ENCODE peak calls at places on chromosome X, in eight cellular contexts. One of them, this sample, is unnamed.

GRCh38 chrX:11750051-11750450 is 8.0 kb upstream of the MSL3 start:
- DNase-seq in breast epithelium: no peak
- DNase-seq in suprapubic skin: no peak
- DNase-seq in esophagus muscularis mucosa: no peak
- DNase-seq in Panc1: no peak
- DNase-seq in K562: no peak
- DNase-seq in SK-N-SH: no peak
- DNase-seq in HCT116: no peak
- DNase-seq in this sample: no peak

GRCh38 chrX:123274796-123275195 is 90.7 kb downstream of the GRIA3 start:
- DNase-seq in SK-N-SH: no peak
- DNase-seq in HCT116: no peak
- DNase-seq in K562: no peak
- DNase-seq in suprapubic skin: no peak
- DNase-seq in esophagus muscularis mucosa: no peak
- DNase-seq in Panc1: no peak
- DNase-seq in breast epithelium: no peak
- DNase-seq in this sample: no peak

GRCh38 chrX:102535958-102536357 is 19.4 kb upstream of the TMSB15A start:
- DNase-seq in Panc1: no peak
- DNase-seq in suprapubic skin: no peak
- DNase-seq in esophagus muscularis mucosa: no peak
- DNase-seq in breast epithelium: no peak
- DNase-seq in K562: no peak
- DNase-seq in SK-N-SH: no peak
- DNase-seq in HCT116: no peak
- DNase-seq in this sample: no peak

GRCh38 chrX:68175569-68175968 is 257.7 kb downstream of the OPHN1 start:
- DNase-seq in suprapubic skin: no peak
- DNase-seq in breast epithelium: no peak
- DNase-seq in HCT116: no peak
- DNase-seq in SK-N-SH: no peak
- DNase-seq in Panc1: no peak
- DNase-seq in K562: no peak
- DNase-seq in esophagus muscularis mucosa: no peak
- DNase-seq in this sample: no peak

GRCh38 chrX:9327747-9328145 is 137.1 kb upstream of the TBL1X start:
- DNase-seq in suprapubic skin: no peak
- DNase-seq in breast epithelium: no peak
- DNase-seq in esophagus muscularis mucosa: no peak
- DNase-seq in K562: no peak
- DNase-seq in SK-N-SH: no peak
- DNase-seq in HCT116: no peak
- DNase-seq in Panc1: no peak
- DNase-seq in this sample: no peak

GRCh38 chrX:110851780-110852179 is 56.2 kb upstream of the CHRDL1 start:
- DNase-seq in Panc1: no peak
- DNase-seq in suprapubic skin: no peak
- DNase-seq in SK-N-SH: no peak
- DNase-seq in breast epithelium: no peak
- DNase-seq in esophagus muscularis mucosa: no peak
- DNase-seq in HCT116: no peak
- DNase-seq in K562: peak; percentile 5
- DNase-seq in this sample: no peak

GRCh38 chrX:129665916-129666644 is 11.3 kb upstream of the APLN start:
- DNase-seq in HCT116: peak; percentile 26
- DNase-seq in esophagus muscularis mucosa: no peak
- DNase-seq in Panc1: peak; percentile 66
- DNase-seq in suprapubic skin: no peak
- DNase-seq in breast epithelium: no peak
- DNase-seq in SK-N-SH: no peak
- DNase-seq in K562: no peak
- DNase-seq in this sample: no peak

GRCh38 chrX:50747471-50747900 is 66.5 kb downstream of the SHROOM4 start:
- DNase-seq in HCT116: no peak
- DNase-seq in suprapubic skin: no peak
- DNase-seq in esophagus muscularis mucosa: no peak
- DNase-seq in SK-N-SH: peak; percentile 10
- DNase-seq in breast epithelium: no peak
- DNase-seq in K562: peak; percentile 22
- DNase-seq in Panc1: peak; percentile 15
- DNase-seq in this sample: no peak

GRCh38 chrX:29229802-29230201 is 642.6 kb downstream of the IL1RAPL1 start:
- DNase-seq in suprapubic skin: no peak
- DNase-seq in SK-N-SH: no peak
- DNase-seq in Panc1: no peak
- DNase-seq in esophagus muscularis mucosa: no peak
- DNase-seq in HCT116: no peak
- DNase-seq in breast epithelium: no peak
- DNase-seq in K562: no peak
- DNase-seq in this sample: no peak

GRCh38 chrX:629230-630006 is 1.2 kb upstream of the SHOX start:
- DNase-seq in breast epithelium: no peak
- DNase-seq in suprapubic skin: no peak
- DNase-seq in esophagus muscularis mucosa: peak; percentile 50
- DNase-seq in SK-N-SH: no peak
- DNase-seq in HCT116: no peak
- DNase-seq in Panc1: no peak
- DNase-seq in K562: no peak
- DNase-seq in this sample: no peak

GRCh38 chrX:1518512-1518911 is 18.5 kb downstream of the P2RY8 start:
- DNase-seq in SK-N-SH: no peak
- DNase-seq in breast epithelium: no peak
- DNase-seq in Panc1: no peak
- DNase-seq in esophagus muscularis mucosa: no peak
- DNase-seq in HCT116: no peak
- DNase-seq in K562: no peak
- DNase-seq in suprapubic skin: no peak
- DNase-seq in this sample: no peak

GRCh38 chrX:19350831-19351447 is 7.2 kb downstream of the PDHA1 start:
- DNase-seq in suprapubic skin: no peak
- DNase-seq in SK-N-SH: no peak
- DNase-seq in K562: no peak
- DNase-seq in HCT116: no peak
- DNase-seq in breast epithelium: no peak
- DNase-seq in esophagus muscularis mucosa: no peak
- DNase-seq in Panc1: no peak
- DNase-seq in this sample: no peak

GRCh38 chrX:114017086-114017485 is 566.8 kb upstream of the HTR2C start:
- DNase-seq in suprapubic skin: no peak
- DNase-seq in K562: no peak
- DNase-seq in Panc1: no peak
- DNase-seq in breast epithelium: no peak
- DNase-seq in HCT116: no peak
- DNase-seq in SK-N-SH: no peak
- DNase-seq in esophagus muscularis mucosa: no peak
- DNase-seq in this sample: no peak

GRCh38 chrX:134936542-134936941 is 54.2 kb upstream of the SMIM10 start:
- DNase-seq in HCT116: no peak
- DNase-seq in SK-N-SH: no peak
- DNase-seq in esophagus muscularis mucosa: no peak
- DNase-seq in suprapubic skin: no peak
- DNase-seq in breast epithelium: no peak
- DNase-seq in K562: no peak
- DNase-seq in Panc1: no peak
- DNase-seq in this sample: no peak

GRCh38 chrX:38249965-38250364 is 29.3 kb upstream of the SRPX start:
- DNase-seq in breast epithelium: no peak
- DNase-seq in HCT116: no peak
- DNase-seq in suprapubic skin: no peak
- DNase-seq in K562: no peak
- DNase-seq in SK-N-SH: no peak
- DNase-seq in Panc1: no peak
- DNase-seq in esophagus muscularis mucosa: no peak
- DNase-seq in this sample: no peak

GRCh38 chrX:150704030-150704613 is 10.9 kb downstream of the MTMR1 start:
- DNase-seq in SK-N-SH: no peak
- DNase-seq in esophagus muscularis mucosa: no peak
- DNase-seq in K562: no peak
- DNase-seq in suprapubic skin: no peak
- DNase-seq in HCT116: no peak
- DNase-seq in breast epithelium: no peak
- DNase-seq in Panc1: no peak
- DNase-seq in this sample: no peak

GRCh38 chrX:53282313-53282712 is 929 bp upstream of the IQSEC2 start:
- DNase-seq in SK-N-SH: no peak
- DNase-seq in suprapubic skin: no peak
- DNase-seq in Panc1: no peak
- DNase-seq in HCT116: no peak
- DNase-seq in K562: no peak
- DNase-seq in esophagus muscularis mucosa: no peak
- DNase-seq in breast epithelium: no peak
- DNase-seq in this sample: no peak

GRCh38 chrX:87526281-87526680 is 8.7 kb downstream of the KLHL4 start:
- DNase-seq in SK-N-SH: no peak
- DNase-seq in breast epithelium: no peak
- DNase-seq in esophagus muscularis mucosa: no peak
- DNase-seq in HCT116: no peak
- DNase-seq in Panc1: no peak
- DNase-seq in suprapubic skin: no peak
- DNase-seq in K562: no peak
- DNase-seq in this sample: no peak

GRCh38 chrX:49071877-49072711 is 1.7 kb downstream of the PRAF2 start:
- DNase-seq in breast epithelium: peak; percentile 65
- DNase-seq in Panc1: no peak
- DNase-seq in K562: no peak
- DNase-seq in SK-N-SH: peak; percentile 71
- DNase-seq in suprapubic skin: peak; percentile 69
- DNase-seq in esophagus muscularis mucosa: no peak
- DNase-seq in HCT116: no peak
- DNase-seq in this sample: no peak
- TF ChIP-seq POLR2AphosphoS5 in breast epithelium: no peak
- TF ChIP-seq POLR2AphosphoS5 in Panc1: no peak
- TF ChIP-seq POLR2AphosphoS5 in K562: no peak
- TF ChIP-seq POLR2AphosphoS5 in SK-N-SH: no peak
- TF ChIP-seq POLR2AphosphoS5 in suprapubic skin: no peak
- TF ChIP-seq POLR2AphosphoS5 in esophagus muscularis mucosa: peak; percentile 27
- TF ChIP-seq POLR2AphosphoS5 in HCT116: no peak
- TF ChIP-seq POLR2AphosphoS5 in this sample: no peak

GRCh38 chrX:13934731-13935130 is 95.0 kb downstream of the GEMIN8 start:
- DNase-seq in suprapubic skin: no peak
- DNase-seq in Panc1: no peak
- DNase-seq in K562: no peak
- DNase-seq in HCT116: no peak
- DNase-seq in esophagus muscularis mucosa: no peak
- DNase-seq in breast epithelium: no peak
- DNase-seq in SK-N-SH: no peak
- DNase-seq in this sample: no peak
- H3K27ac ChIP-seq in suprapubic skin: no peak overlapping the region
- H3K27ac ChIP-seq in Panc1: no peak overlapping the region
- H3K27ac ChIP-seq in K562: no peak overlapping the region
- H3K27ac ChIP-seq in HCT116: no peak overlapping the region
- H3K27ac ChIP-seq in esophagus muscularis mucosa: no peak overlapping the region
- H3K27ac ChIP-seq in breast epithelium: no peak overlapping the region
- H3K27ac ChIP-seq in SK-N-SH: no peak overlapping the region
- H3K27ac ChIP-seq in this sample: no peak overlapping the region

GRCh38 chrX:154373340-154374306 is 811 bp downstream of the FLNA start:
- DNase-seq in suprapubic skin: no peak
- DNase-seq in esophagus muscularis mucosa: no peak
- DNase-seq in breast epithelium: peak; percentile 74
- DNase-seq in HCT116: peak; percentile 78
- DNase-seq in Panc1: peak; percentile 61
- DNase-seq in SK-N-SH: no peak
- DNase-seq in K562: peak; percentile 43
- DNase-seq in this sample: no peak
- TF ChIP-seq POLR2AphosphoS5 in suprapubic skin: no peak
- TF ChIP-seq POLR2AphosphoS5 in esophagus muscularis mucosa: no peak
- TF ChIP-seq POLR2AphosphoS5 in breast epithelium: no peak
- TF ChIP-seq POLR2AphosphoS5 in HCT116: peak; percentile 60
- TF ChIP-seq POLR2AphosphoS5 in Panc1: no peak
- TF ChIP-seq POLR2AphosphoS5 in SK-N-SH: no peak
- TF ChIP-seq POLR2AphosphoS5 in K562: no peak
- TF ChIP-seq POLR2AphosphoS5 in this sample: no peak

GRCh38 chrX:133933316-133933715 is 52.1 kb downstream of the GPC3 start:
- DNase-seq in suprapubic skin: no peak
- DNase-seq in breast epithelium: no peak
- DNase-seq in HCT116: no peak
- DNase-seq in SK-N-SH: no peak
- DNase-seq in Panc1: no peak
- DNase-seq in esophagus muscularis mucosa: no peak
- DNase-seq in K562: no peak
- DNase-seq in this sample: no peak

GRCh38 chrX:133938530-133938929 is 46.9 kb downstream of the GPC3 start:
- DNase-seq in suprapubic skin: no peak
- DNase-seq in breast epithelium: no peak
- DNase-seq in Panc1: no peak
- DNase-seq in esophagus muscularis mucosa: no peak
- DNase-seq in SK-N-SH: no peak
- DNase-seq in K562: no peak
- DNase-seq in HCT116: no peak
- DNase-seq in this sample: no peak

GRCh38 chrX:133939655-133940054 is 45.7 kb downstream of the GPC3 start:
- DNase-seq in K562: no peak
- DNase-seq in SK-N-SH: peak; percentile 4
- DNase-seq in esophagus muscularis mucosa: no peak
- DNase-seq in breast epithelium: no peak
- DNase-seq in suprapubic skin: no peak
- DNase-seq in HCT116: no peak
- DNase-seq in Panc1: no peak
- DNase-seq in this sample: no peak

GRCh38 chrX:133937022-133937421 is 48.4 kb downstream of the GPC3 start:
- DNase-seq in K562: no peak
- DNase-seq in HCT116: no peak
- DNase-seq in esophagus muscularis mucosa: no peak
- DNase-seq in Panc1: no peak
- DNase-seq in breast epithelium: no peak
- DNase-seq in suprapubic skin: no peak
- DNase-seq in SK-N-SH: no peak
- DNase-seq in this sample: no peak

GRCh38 chrX:133935096-133935495 is 50.3 kb downstream of the GPC3 start:
- DNase-seq in Panc1: no peak
- DNase-seq in esophagus muscularis mucosa: no peak
- DNase-seq in SK-N-SH: no peak
- DNase-seq in K562: no peak
- DNase-seq in suprapubic skin: no peak
- DNase-seq in HCT116: no peak
- DNase-seq in breast epithelium: no peak
- DNase-seq in this sample: no peak
- H3K27ac ChIP-seq in Panc1: no peak overlapping the region
- H3K27ac ChIP-seq in esophagus muscularis mucosa: no peak overlapping the region
- H3K27ac ChIP-seq in SK-N-SH: no peak overlapping the region
- H3K27ac ChIP-seq in K562: no peak overlapping the region
- H3K27ac ChIP-seq in suprapubic skin: no peak overlapping the region
- H3K27ac ChIP-seq in HCT116: no peak overlapping the region
- H3K27ac ChIP-seq in breast epithelium: no peak overlapping the region
- H3K27ac ChIP-seq in this sample: no peak overlapping the region

GRCh38 chrX:31629195-31629594 is 557.4 kb upstream of the FTHL17 start:
- DNase-seq in SK-N-SH: no peak
- DNase-seq in esophagus muscularis mucosa: no peak
- DNase-seq in breast epithelium: no peak
- DNase-seq in suprapubic skin: no peak
- DNase-seq in HCT116: no peak
- DNase-seq in Panc1: no peak
- DNase-seq in K562: no peak
- DNase-seq in this sample: no peak

GRCh38 chrX:31633349-31633748 is 561.5 kb upstream of the FTHL17 start:
- DNase-seq in HCT116: no peak
- DNase-seq in suprapubic skin: no peak
- DNase-seq in esophagus muscularis mucosa: no peak
- DNase-seq in SK-N-SH: no peak
- DNase-seq in Panc1: no peak
- DNase-seq in breast epithelium: no peak
- DNase-seq in K562: no peak
- DNase-seq in this sample: no peak
- TF ChIP-seq POLR2AphosphoS5 in HCT116: no peak
- TF ChIP-seq POLR2AphosphoS5 in suprapubic skin: no peak
- TF ChIP-seq POLR2AphosphoS5 in esophagus muscularis mucosa: no peak
- TF ChIP-seq POLR2AphosphoS5 in SK-N-SH: no peak
- TF ChIP-seq POLR2AphosphoS5 in Panc1: no peak
- TF ChIP-seq POLR2AphosphoS5 in breast epithelium: no peak
- TF ChIP-seq POLR2AphosphoS5 in K562: no peak
- TF ChIP-seq POLR2AphosphoS5 in this sample: no peak